ENCODE peak calls at places on chromosomes 5 and 9, in nine cellular contexts. R is tibial artery; O is fibroblast of lung; B is transverse colon; S is CD4-positive, alpha-beta T cell; L is kidney epithelial cell; X is suprapubic skin; W is IMR-90; F is lung. P is an unnamed sample.

GRCh38 chr9:95349109-95350038 is 31.9 kb upstream of the FANCC start:
- DNase-seq in R (no peak), O (peak; percentile 11), B (no peak), S (no peak), L (no peak), X (no peak), W (no peak), F (no peak), P (no peak)

GRCh38 chr5:172973127-172973916 is 10.2 kb upstream of the ATP6V0E1 start:
- DNase-seq in R (no peak), O (peak; percentile 81), B (no peak), S (no peak), L (no peak), X (no peak), W (peak; percentile 73), F (no peak), P (no peak)

GRCh38 chr9:2623046-2623865 is 1.7 kb downstream of the VLDLR start:
- DNase-seq in R (peak; percentile 88), O (peak; percentile 42), B (peak; percentile 10), S (no peak), L (peak; percentile 89), X (peak; percentile 80), W (peak; percentile 59), F (peak; percentile 79), P (peak; percentile 94)

GRCh38 chr5:138339086-138339456 is 1.0 kb downstream of the FAM53C start:
- DNase-seq in R (no peak), O (no peak), B (no peak), S (no peak), L (no peak), X (no peak), W (no peak), F (no peak), P (no peak)

GRCh38 chr9:129671519-129671918 is 6.1 kb downstream of the PRRX2 start:
- DNase-seq in R (no peak), O (no peak), B (no peak), S (no peak), L (no peak), X (no peak), W (peak; percentile 19), F (no peak), P (peak; percentile 17)

GRCh38 chr9:130072515-130073235 is 19.0 kb downstream of the GPR107 start:
- DNase-seq in R (no peak), O (peak; percentile 43), B (no peak), S (no peak), L (no peak), X (no peak), W (peak; percentile 66), F (no peak), P (peak; percentile 82)

GRCh38 chr9:27638716-27639115 is 65.4 kb upstream of the C9orf72 start:
- DNase-seq in R (no peak), O (no peak), B (no peak), S (no peak), L (no peak), X (no peak), W (no peak), F (no peak), P (peak; percentile 91)

GRCh38 chr9:17219261-17219660 is 84.4 kb downstream of the CNTLN start:
- DNase-seq in R (no peak), O (peak; percentile 3), B (no peak), S (no peak), L (no peak), X (no peak), W (peak; percentile 10), F (no peak), P (peak; percentile 20)

DNA sequence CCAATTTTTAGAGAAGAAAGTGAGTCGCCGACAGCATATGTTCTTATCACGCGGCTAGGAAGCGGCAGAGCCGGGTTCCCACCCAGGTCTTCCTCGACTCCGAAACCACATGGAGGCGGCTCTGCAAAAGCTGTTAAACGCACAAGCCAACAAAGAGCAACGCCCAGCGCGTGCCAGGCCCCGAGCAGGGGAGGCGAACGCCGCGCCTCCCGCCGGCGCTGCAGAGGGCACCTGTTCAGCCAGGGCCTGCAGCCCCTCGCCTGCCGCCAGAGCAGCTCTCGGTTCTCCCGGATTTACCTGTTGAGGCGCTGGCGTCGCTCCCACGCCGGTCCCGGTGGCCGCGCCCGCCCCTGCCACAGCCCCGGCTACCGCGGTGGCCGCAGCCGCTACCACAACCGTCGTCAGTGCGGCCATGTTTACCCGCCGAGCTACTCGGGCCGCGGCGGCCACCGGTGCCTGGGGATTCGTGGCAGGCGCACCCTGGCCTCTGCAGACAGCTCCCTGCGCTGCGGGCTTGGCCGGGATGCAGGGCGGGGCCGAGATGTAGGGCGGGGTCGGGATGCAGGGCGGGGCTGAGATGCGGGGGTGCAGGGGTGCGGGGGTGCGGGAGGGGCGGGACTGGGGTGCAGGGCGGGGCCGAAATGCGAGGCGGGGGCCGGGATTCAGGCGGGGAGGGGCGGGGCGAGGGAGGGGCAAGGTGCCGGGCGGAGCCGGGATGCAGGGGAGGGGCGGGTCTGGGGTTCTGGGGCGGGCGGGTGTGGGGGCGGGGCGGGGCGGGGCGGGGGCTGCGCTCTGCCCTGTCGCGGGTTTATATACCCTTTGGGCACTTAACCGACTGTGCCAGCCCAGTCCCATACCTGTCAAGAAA is at the start of gene CCDC112:
- DNase-seq in R (peak; percentile 82), O (peak; percentile 77), B (peak; percentile 90), S (peak; percentile 81), L (no peak), X (peak; percentile 87), W (peak; percentile 66), F (peak; percentile 88), P (peak; percentile 45)
- TF ChIP-seq CTCF in R (no peak), O (no peak), B (no peak), S (no peak), L (no peak), X (no peak), W (no peak), F (no peak), P (no peak)

GRCh38 chr9:135088348-135088978 is 995 bp downstream of the OLFM1 start:
- DNase-seq in R (no peak), O (no peak), B (no peak), S (no peak), L (no peak), X (no peak), W (no peak), F (no peak), P (no peak)

GRCh38 chr9:135086597-135087488 is 625 bp upstream of the OLFM1 start:
- DNase-seq in R (no peak), O (no peak), B (no peak), S (no peak), L (no peak), X (no peak), W (no peak), F (no peak), P (no peak)

GRCh38 chr9:135087489-135087791 is at the start of gene OLFM1:
- DNase-seq in R (peak; percentile 82), O (peak; percentile 58), B (peak; percentile 68), S (no peak), L (no peak), X (peak; percentile 90), W (peak; percentile 46), F (peak; percentile 76), P (peak; percentile 33)

GRCh38 chr9:135088979-135089847 is 1.7 kb downstream of the OLFM1 start:
- DNase-seq in R (no peak), O (no peak), B (no peak), S (no peak), L (no peak), X (no peak), W (no peak), F (no peak), P (no peak)

DNA sequence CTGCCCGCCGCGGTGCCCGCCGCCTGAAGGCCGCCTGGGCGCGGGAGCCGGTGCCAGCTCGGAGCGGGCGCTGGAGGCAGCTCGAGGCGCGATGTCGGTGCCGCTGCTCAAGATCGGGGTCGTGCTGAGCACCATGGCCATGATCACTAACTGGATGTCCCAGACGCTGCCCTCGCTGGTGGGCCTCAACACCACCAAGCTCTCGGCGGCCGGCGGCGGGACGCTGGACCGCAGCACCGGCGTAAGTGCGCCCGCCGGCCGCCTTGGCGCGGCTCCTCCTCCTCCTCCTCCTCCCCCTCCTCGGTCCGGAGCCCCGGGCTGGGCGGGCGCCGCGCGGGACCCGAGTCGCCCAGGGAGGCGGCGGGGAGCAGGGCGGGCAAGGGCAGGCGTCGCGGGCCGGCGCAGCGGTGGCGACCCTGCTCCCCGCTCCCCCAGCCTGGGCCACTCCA is 455 bp downstream of the OLFM1 start:
- DNase-seq in R (no peak), O (no peak), B (no peak), S (no peak), L (no peak), X (no peak), W (no peak), F (no peak), P (no peak)
- H3K27me3 ChIP-seq in R (no peaks in the 10 kb centered on the region), O (peaks cover 12% of the 10 kb centered on the region), B (peaks cover 34% of the 10 kb centered on the region), S (peaks cover 60% of the 10 kb centered on the region), L (peaks cover 46% of the 10 kb centered on the region), X (peaks cover 52% of the 10 kb centered on the region), W (peaks cover 43% of the 10 kb centered on the region), F (peaks cover 5% of the 10 kb centered on the region), P (peaks cover 8% of the 10 kb centered on the region)

GRCh38 chr9:7578951-7579743 is 220.4 kb downstream of the DMAC1 start:
- DNase-seq in R (no peak), O (no peak), B (no peak), S (no peak), L (no peak), X (no peak), W (no peak), F (no peak), P (no peak)
- TF ChIP-seq CTCF in R (no peak), O (no peak), B (no peak), S (no peak), L (no peak), X (no peak), W (no peak), F (no peak), P (no peak)

GRCh38 chr5:143397302-143398052 is 6.0 kb downstream of the NR3C1 start:
- DNase-seq in R (no peak), O (no peak), B (no peak), S (no peak), L (no peak), X (no peak), W (no peak), F (no peak), P (peak; percentile 15)

GRCh38 chr5:143400541-143401252 is 2.8 kb downstream of the NR3C1 start:
- DNase-seq in R (peak; percentile 57), O (peak; percentile 39), B (no peak), S (no peak), L (no peak), X (no peak), W (peak; percentile 60), F (no peak), P (peak; percentile 37)

GRCh38 chr5:143399616-143400540 is 3.6 kb downstream of the NR3C1 start:
- DNase-seq in R (no peak), O (no peak), B (no peak), S (no peak), L (no peak), X (no peak), W (no peak), F (no peak), P (peak; percentile 13)

GRCh38 chr5:143398053-143398355 is 5.5 kb downstream of the NR3C1 start:
- DNase-seq in R (no peak), O (no peak), B (no peak), S (no peak), L (no peak), X (no peak), W (no peak), F (no peak), P (no peak)

DNA sequence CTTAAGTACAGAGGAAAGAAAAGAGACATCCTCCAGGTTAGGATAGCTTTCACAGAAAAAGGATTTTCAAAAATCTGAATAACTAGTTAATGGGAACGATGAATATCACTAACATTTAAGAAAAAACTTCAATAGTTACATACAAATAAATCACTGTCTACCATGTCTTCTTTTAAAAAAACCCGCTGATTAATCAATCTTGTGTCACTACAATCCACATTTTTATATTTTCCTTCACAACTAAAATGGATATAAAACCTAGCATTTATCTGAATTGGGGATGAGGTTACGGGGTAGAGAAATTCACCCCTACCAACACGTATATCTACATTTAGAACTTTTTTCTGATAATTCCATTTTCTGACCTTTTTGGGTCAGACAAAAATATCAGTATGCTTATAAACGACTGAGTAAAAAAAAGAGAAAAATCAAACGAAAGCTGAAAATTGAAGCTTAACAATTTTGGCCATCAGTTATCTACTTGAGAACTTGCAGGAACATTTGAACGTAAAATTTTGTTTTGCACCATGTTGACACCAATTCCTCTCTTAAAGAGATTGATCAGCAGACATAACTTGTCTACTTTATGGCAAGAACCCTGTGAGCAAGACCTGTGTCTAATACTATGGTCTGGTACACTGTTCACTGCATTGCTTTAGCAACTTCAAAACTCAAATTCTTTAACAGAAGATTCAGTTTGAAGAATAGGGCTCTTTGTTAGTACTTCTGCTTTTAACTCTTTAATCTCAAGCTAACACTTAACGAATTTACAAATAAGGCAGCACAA is 4.8 kb downstream of the NR3C1 start:
- DNase-seq in R (no peak), O (no peak), B (no peak), S (no peak), L (no peak), X (no peak), W (peak; percentile 12), F (no peak), P (peak; percentile 37)
- H3K27me3 ChIP-seq in R (no peaks in the 10 kb centered on the region), O (no peaks in the 10 kb centered on the region), B (no peaks in the 10 kb centered on the region), S (no peaks in the 10 kb centered on the region), L (no peaks in the 10 kb centered on the region), X (no peaks in the 10 kb centered on the region), W (no peaks in the 10 kb centered on the region), F (no peaks in the 10 kb centered on the region), P (no peaks in the 10 kb centered on the region)